ENCODE peak calls at places on chromosomes 12 and 14, in six cellular contexts. W is cardiac muscle cell; T is PC-9; I is fibroblast of lung; V is WERI-Rb-1; N is CD4-positive, alpha-beta memory T cell. Q is an unnamed sample. For H3K9me3, the result is how much of the 10 kb centered on the place peaks cover.

GRCh38 chr12:132653567-132654290 is 33.4 kb downstream of the POLE start:
- DNase-seq in V (no peak), W (no peak), N (no peak), I (peak), T (no peak), Q (no peak)

GRCh38 chr12:79687711-79688270 is 3.0 kb downstream of the PAWR start:
- DNase-seq in V (no peak), T (no peak), N (no peak), W (no peak), I (no peak), Q (no peak)

GRCh38 chr12:51687142-51687935 is 96.3 kb downstream of the SCN8A start:
- DNase-seq in V (no peak), N (no peak), W (no peak), T (no peak), I (peak), Q (no peak)

GRCh38 chr14:61752626-61753025 is 9.6 kb upstream of the SNAPC1 start:
- DNase-seq in N (no peak), W (no peak), I (peak), T (peak), V (no peak), Q (no peak)

GRCh38 chr12:113980537-113981337 is 14.6 kb upstream of the RBM19 start:
- DNase-seq in T (no peak), V (peak), I (peak), N (peak), W (peak), Q (no peak)

GRCh38 chr12:67048371-67048770 is 220.8 kb upstream of the CAND1 start:
- DNase-seq in W (no peak), V (no peak), T (no peak), N (no peak), I (no peak), Q (no peak)

GRCh38 chr12:16184691-16185090 is 92.8 kb downstream of the SLC15A5 start:
- DNase-seq in T (no peak), N (no peak), I (no peak), W (peak), V (no peak), Q (no peak)

GRCh38 chr12:13570005-13570694 is 373.6 kb downstream of the EMP1 start:
- DNase-seq in V (no peak), N (no peak), I (no peak), T (peak), W (no peak), Q (no peak)

GRCh38 chr12:85765443-85765842 is 70.8 kb downstream of the RASSF9 start:
- DNase-seq in N (no peak), W (no peak), V (no peak), I (no peak), T (no peak), Q (no peak)

GRCh38 chr12:902581-902980 is 46.9 kb downstream of the RAD52 start:
- DNase-seq in I (no peak), W (no peak), T (no peak), V (no peak), N (no peak), Q (no peak)

GRCh38 chr12:904010-904414 is 45.5 kb downstream of the RAD52 start:
- DNase-seq in T (no peak), N (no peak), V (no peak), I (no peak), W (no peak), Q (no peak)

GRCh38 chr12:905273-906076 is 44.0 kb downstream of the RAD52 start:
- DNase-seq in T (no peak), V (no peak), W (no peak), I (no peak), N (peak), Q (no peak)

GRCh38 chr12:903055-903454 is 46.4 kb downstream of the RAD52 start:
- DNase-seq in W (no peak), I (no peak), T (no peak), N (no peak), V (no peak), Q (no peak)

DNA sequence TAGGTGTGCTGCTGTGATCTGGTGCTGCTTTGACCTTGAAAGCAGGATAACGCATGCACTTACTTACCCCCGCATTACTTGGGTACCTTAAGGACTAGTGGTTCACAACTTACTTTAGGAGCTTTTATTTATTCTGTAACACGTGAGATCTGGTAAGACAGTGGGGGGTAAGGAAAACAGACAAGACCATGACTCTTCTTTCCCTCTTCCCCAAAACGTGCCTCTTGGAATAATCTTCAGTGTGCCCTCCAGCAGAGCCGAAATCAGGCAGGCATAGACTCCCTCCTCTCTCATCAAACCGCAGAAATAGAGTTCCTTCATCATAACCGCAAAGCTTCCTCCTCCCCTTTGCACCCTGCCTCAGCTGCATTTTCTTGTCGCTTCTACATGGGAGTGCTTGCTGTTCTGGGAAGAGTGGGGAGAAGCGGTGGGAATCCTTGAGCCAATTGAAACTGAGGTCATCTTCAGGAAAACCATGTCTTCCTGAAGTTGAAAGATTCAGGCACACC is 43.4 kb downstream of the RAD52 start:
- DNase-seq in I (no peak), W (no peak), T (no peak), N (no peak), V (no peak), Q (no peak)
- H3K4me3 ChIP-seq in I (no peak), W (no peak), T (no peak), N (no peak), V (no peak), Q (no peak)

GRCh38 chr12:103673891-103674375 is 86.9 kb downstream of the STAB2 start:
- DNase-seq in W (no peak), I (no peak), T (no peak), N (no peak), V (no peak), Q (no peak)
- H3K27ac ChIP-seq in W (no peak), I (no peak), T (no peak), N (no peak), V (no peak), Q (no peak)

GRCh38 chr12:34406228-34406995 is 384.1 kb downstream of the ALG10 start:
- DNase-seq in N (no peak), I (no peak), W (no peak), V (peak), T (no peak), Q (no peak)
- H3K9me3 ChIP-seq in N (under half), I (under half), W (under half), V (under half), T (under half), Q (under half)

DNA sequence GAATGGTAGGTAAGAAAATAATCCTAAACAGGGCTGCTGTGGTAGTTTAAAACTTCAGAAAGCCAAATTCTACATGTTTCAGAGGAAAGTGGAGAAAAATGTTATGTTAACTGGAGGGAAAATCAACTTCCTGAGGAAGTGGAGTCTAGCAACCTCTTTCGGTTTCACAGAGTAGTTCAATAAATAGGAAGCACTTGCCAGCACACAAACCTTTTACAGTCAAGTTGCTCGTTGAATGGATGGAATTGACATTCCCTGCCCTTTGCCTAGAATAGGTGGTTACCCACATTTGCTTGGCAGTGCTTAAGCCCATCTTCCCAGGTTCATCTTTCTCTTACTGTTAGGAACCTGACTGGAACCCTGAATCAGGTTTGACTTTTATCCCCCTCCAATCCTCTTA is 15.9 kb downstream of the ANKRD13A start:
- DNase-seq in I (no peak), T (no peak), W (no peak), N (peak), V (no peak), Q (no peak)
- H3K4me3 ChIP-seq in I (no peak), T (no peak), W (no peak), N (no peak), V (no peak), Q (no peak)

GRCh38 chr14:75229923-75230792 is 48.5 kb upstream of the FOS start:
- DNase-seq in T (peak), V (no peak), N (peak), I (peak), W (no peak), Q (peak)

GRCh38 chr14:75234173-75234855 is 44.3 kb upstream of the FOS start:
- DNase-seq in V (no peak), T (peak), W (no peak), I (peak), N (no peak), Q (no peak)

GRCh38 chr14:75229576-75229922 is 49.1 kb upstream of the FOS start:
- DNase-seq in V (no peak), W (no peak), I (no peak), N (no peak), T (peak), Q (no peak)

GRCh38 chr14:75232597-75232996 is 46.0 kb upstream of the FOS start:
- DNase-seq in V (no peak), N (peak), W (no peak), I (no peak), T (no peak), Q (peak)

DNA sequence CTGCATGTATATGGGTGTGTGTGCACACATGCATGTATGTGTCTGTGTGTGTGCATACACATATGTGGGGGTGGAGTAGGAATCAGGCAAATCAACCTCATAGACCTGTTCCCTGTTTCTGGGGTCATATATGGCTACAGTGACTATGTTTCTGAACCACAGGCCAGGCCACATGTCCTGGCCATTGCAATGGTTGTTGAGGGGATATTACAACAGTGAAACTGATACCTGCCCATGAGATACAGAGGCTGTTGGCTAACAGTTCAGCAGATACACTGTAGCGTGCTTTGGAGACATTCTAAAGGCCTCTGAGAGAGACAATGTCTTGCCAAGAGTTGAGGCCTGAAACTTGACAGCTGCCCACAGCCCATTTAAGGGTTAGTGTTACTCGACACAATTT is 47.3 kb upstream of the FOS start:
- DNase-seq in N (no peak), V (no peak), W (no peak), T (no peak), I (no peak), Q (no peak)
- H3K27ac ChIP-seq in N (no peak), V (no peak), W (no peak), T (peak), I (no peak), Q (no peak)

DNA sequence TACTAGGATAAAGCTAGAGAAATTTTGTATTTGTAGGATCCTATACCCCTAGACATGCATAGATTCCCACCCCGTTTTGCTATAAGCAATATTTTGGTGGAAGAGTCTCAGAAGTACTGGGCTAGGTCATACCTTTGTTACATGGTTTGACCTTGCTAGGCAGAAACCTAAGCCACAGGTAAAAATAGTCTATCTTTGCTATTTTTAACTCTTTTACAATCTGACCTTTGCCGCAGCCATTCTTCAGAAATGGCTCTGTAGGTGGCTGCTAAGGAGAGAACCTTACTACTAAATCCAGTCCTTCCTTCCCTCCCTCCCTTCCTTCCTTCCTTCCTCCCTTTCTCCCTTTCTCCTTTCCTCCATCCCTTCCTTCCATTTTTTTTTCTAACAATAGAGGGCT is 242.9 kb upstream of the SEL1L start:
- DNase-seq in W (no peak), T (no peak), V (no peak), N (no peak), I (no peak), Q (no peak)
- H3K9me3 ChIP-seq in W (under half), T (under half), V (under half), N (under half), I (under half), Q (under half)